ENCODE peak calls at places on chromosomes 13 and 19, in four cellular contexts. Z, W, A and X are unnamed samples.

GRCh38 chr19:1862424-1863307 is 713 bp downstream of the KLF16 start:
- DNase-seq in Z (peak), W (no peak), A (no peak), X (peak)

GRCh38 chr19:16343156-16343555 is 18.5 kb downstream of the KLF2 start:
- DNase-seq in Z (no peak), W (no peak), A (no peak), X (no peak)

GRCh38 chr19:53772943-53773342 is 51.2 kb downstream of the NLRP12 start:
- DNase-seq in Z (peak), W (peak), A (no peak), X (peak)

GRCh38 chr19:47422417-47423163 is 3.3 kb upstream of the MEIS3 start:
- DNase-seq in Z (no peak), W (no peak), A (no peak), X (no peak)

GRCh38 chr13:112696001-112696868 is 6.4 kb downstream of the ATP11A start:
- DNase-seq in Z (no peak), W (no peak), A (no peak), X (no peak)

GRCh38 chr13:36436811-36437210 is 4.5 kb downstream of the CCNA1 start:
- DNase-seq in Z (no peak), W (no peak), A (no peak), X (no peak)

GRCh38 chr13:50783940-50784339 is 59.6 kb downstream of the DLEU7 start:
- DNase-seq in Z (no peak), W (no peak), A (no peak), X (no peak)

GRCh38 chr13:103788061-103788652 is 721.9 kb upstream of the SLC10A2 start:
- DNase-seq in Z (no peak), W (peak), A (peak), X (no peak)

GRCh38 chr19:4971424-4971793 is 2.5 kb downstream of the KDM4B start:
- DNase-seq in Z (peak), W (no peak), A (no peak), X (no peak)

GRCh38 chr13:94550030-94550738 is 45.8 kb downstream of the TGDS start:
- DNase-seq in Z (no peak), W (peak), A (no peak), X (no peak)

GRCh38 chr19:4568884-4569283 is 9.4 kb upstream of the SEMA6B start:
- DNase-seq in Z (no peak), W (no peak), A (no peak), X (no peak)

GRCh38 chr13:21006141-21007005 is 55.0 kb downstream of the LATS2 start:
- DNase-seq in Z (no peak), W (no peak), A (no peak), X (no peak)

GRCh38 chr19:48637948-48638830 is 1.0 kb upstream of the DBP start:
- DNase-seq in Z (peak), W (peak), A (peak), X (peak)